ENCODE peak calls at places on chromosome 4, in four cellular contexts. One of them, this sample, is unnamed. For H3K9me3, the result is how much of the 10 kb centered on the place peaks cover.

GRCh38 chr4:168562021-168562691 is 65.3 kb downstream of the PALLD start:
- DNase-seq in ovary: no peak
- DNase-seq in lower lobe of right lung: no peak
- DNase-seq in tibial artery: no peak
- DNase-seq in this sample: no peak

GRCh38 chr4:14180983-14181601 is 553.6 kb upstream of the BOD1L1 start:
- DNase-seq in ovary: no peak
- DNase-seq in lower lobe of right lung: no peak
- DNase-seq in tibial artery: no peak
- DNase-seq in this sample: no peak

GRCh38 chr4:73844806-73845205 is 8.3 kb upstream of the PF4V1 start:
- DNase-seq in ovary: no peak
- DNase-seq in lower lobe of right lung: no peak
- DNase-seq in tibial artery: no peak
- DNase-seq in this sample: no peak

GRCh38 chr4:41963105-41963504 is 18.5 kb upstream of the DCAF4L1 start:
- DNase-seq in ovary: no peak
- DNase-seq in lower lobe of right lung: no peak
- DNase-seq in tibial artery: no peak
- DNase-seq in this sample: no peak

GRCh38 chr4:163486321-163486720 is 8.2 kb upstream of the TMA16 start:
- DNase-seq in ovary: no peak
- DNase-seq in lower lobe of right lung: no peak
- DNase-seq in tibial artery: no peak
- DNase-seq in this sample: no peak

GRCh38 chr4:88320174-88320779 is 35.9 kb upstream of the PPM1K start:
- DNase-seq in ovary: no peak
- DNase-seq in lower lobe of right lung: no peak
- DNase-seq in tibial artery: no peak
- DNase-seq in this sample: no peak

GRCh38 chr4:89303177-89303576 is 4.4 kb downstream of the GPRIN3 start:
- DNase-seq in ovary: no peak
- DNase-seq in lower lobe of right lung: peak
- DNase-seq in tibial artery: no peak
- DNase-seq in this sample: peak

GRCh38 chr4:77372375-77372774 is 215.4 kb downstream of the CCNG2 start:
- DNase-seq in ovary: no peak
- DNase-seq in lower lobe of right lung: no peak
- DNase-seq in tibial artery: no peak
- DNase-seq in this sample: no peak

GRCh38 chr4:18234108-18234507 is 212.6 kb upstream of the LCORL start:
- DNase-seq in ovary: no peak
- DNase-seq in lower lobe of right lung: no peak
- DNase-seq in tibial artery: no peak
- DNase-seq in this sample: no peak

GRCh38 chr4:2792396-2792710 is 532 bp upstream of the SH3BP2 start:
- DNase-seq in ovary: no peak
- DNase-seq in lower lobe of right lung: no peak
- DNase-seq in tibial artery: no peak
- DNase-seq in this sample: no peak

GRCh38 chr4:122668241-122668640 is 47.4 kb upstream of the IL21 start:
- DNase-seq in ovary: no peak
- DNase-seq in lower lobe of right lung: no peak
- DNase-seq in tibial artery: no peak
- DNase-seq in this sample: no peak

GRCh38 chr4:839675-840443 is 13.9 kb upstream of the CPLX1 start:
- DNase-seq in ovary: no peak
- DNase-seq in lower lobe of right lung: peak
- DNase-seq in tibial artery: no peak
- DNase-seq in this sample: no peak

GRCh38 chr4:48904101-48904500 is 2.5 kb downstream of the OCIAD2 start:
- DNase-seq in ovary: no peak
- DNase-seq in lower lobe of right lung: no peak
- DNase-seq in tibial artery: no peak
- DNase-seq in this sample: no peak

GRCh38 chr4:138218976-138219375 is 23.2 kb downstream of the SLC7A11 start:
- DNase-seq in ovary: no peak
- DNase-seq in lower lobe of right lung: no peak
- DNase-seq in tibial artery: no peak
- DNase-seq in this sample: no peak

GRCh38 chr4:153177841-153178240 is 26.4 kb upstream of the TRIM2 start:
- DNase-seq in ovary: no peak
- DNase-seq in lower lobe of right lung: no peak
- DNase-seq in tibial artery: no peak
- DNase-seq in this sample: no peak

GRCh38 chr4:128859887-128860774 is 50.6 kb downstream of the JADE1 start:
- DNase-seq in ovary: no peak
- DNase-seq in lower lobe of right lung: no peak
- DNase-seq in tibial artery: no peak
- DNase-seq in this sample: no peak

GRCh38 chr4:17327587-17327986 is 184.3 kb downstream of the QDPR start:
- DNase-seq in ovary: no peak
- DNase-seq in lower lobe of right lung: no peak
- DNase-seq in tibial artery: no peak
- DNase-seq in this sample: no peak

GRCh38 chr4:16171831-16172230 is 54.4 kb downstream of the TAPT1 start:
- DNase-seq in ovary: no peak
- DNase-seq in lower lobe of right lung: no peak
- DNase-seq in tibial artery: no peak
- DNase-seq in this sample: no peak

GRCh38 chr4:57501715-57502114 is 391.5 kb upstream of the IGFBP7 start:
- DNase-seq in ovary: no peak
- DNase-seq in lower lobe of right lung: no peak
- DNase-seq in tibial artery: no peak
- DNase-seq in this sample: no peak

GRCh38 chr4:68732653-68733466 is 62.4 kb upstream of the UGT2B15 start:
- DNase-seq in ovary: no peak
- DNase-seq in lower lobe of right lung: no peak
- DNase-seq in tibial artery: no peak
- DNase-seq in this sample: no peak

GRCh38 chr4:71050809-71051208 is 57.4 kb downstream of the DCK start:
- DNase-seq in ovary: no peak
- DNase-seq in lower lobe of right lung: no peak
- DNase-seq in tibial artery: no peak
- DNase-seq in this sample: no peak

GRCh38 chr4:76581276-76581675 is 146.2 kb downstream of the SHROOM3 start:
- DNase-seq in ovary: no peak
- DNase-seq in lower lobe of right lung: no peak
- DNase-seq in tibial artery: no peak
- DNase-seq in this sample: no peak

GRCh38 chr4:83114576-83114975 is at the start of gene PLAC8:
- DNase-seq in ovary: no peak
- DNase-seq in lower lobe of right lung: no peak
- DNase-seq in tibial artery: no peak
- DNase-seq in this sample: no peak

GRCh38 chr4:159049780-159050375 is 53.0 kb upstream of the RAPGEF2 start:
- DNase-seq in ovary: no peak
- DNase-seq in lower lobe of right lung: no peak
- DNase-seq in tibial artery: no peak
- DNase-seq in this sample: no peak

GRCh38 chr4:159055851-159056250 is 47.0 kb upstream of the RAPGEF2 start:
- DNase-seq in ovary: no peak
- DNase-seq in lower lobe of right lung: no peak
- DNase-seq in tibial artery: no peak
- DNase-seq in this sample: no peak

GRCh38 chr4:159051245-159052071 is 51.4 kb upstream of the RAPGEF2 start:
- DNase-seq in ovary: no peak
- DNase-seq in lower lobe of right lung: no peak
- DNase-seq in tibial artery: no peak
- DNase-seq in this sample: no peak

GRCh38 chr4:159048166-159048886 is 54.6 kb upstream of the RAPGEF2 start:
- DNase-seq in ovary: peak
- DNase-seq in lower lobe of right lung: peak
- DNase-seq in tibial artery: peak
- DNase-seq in this sample: no peak

DNA sequence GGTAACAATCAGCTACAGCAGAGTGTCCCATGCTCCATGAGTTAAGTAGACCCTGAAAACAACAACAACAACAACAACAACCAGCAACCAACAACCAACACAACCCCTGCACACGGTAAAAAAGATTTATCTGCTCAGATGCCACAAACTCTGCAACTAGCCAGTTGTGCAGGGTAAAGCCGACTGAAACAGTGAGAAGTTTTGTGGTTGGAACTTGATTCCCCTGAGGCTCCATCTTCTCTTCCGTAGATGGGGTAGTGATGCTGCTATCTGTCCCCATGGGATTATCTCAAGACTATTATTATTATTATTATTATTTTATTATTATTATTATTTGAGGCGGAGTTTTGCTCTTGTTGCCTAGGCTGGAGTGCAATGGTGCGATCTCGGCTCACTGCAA is 50.6 kb upstream of the RAPGEF2 start:
- DNase-seq in ovary: no peak
- DNase-seq in lower lobe of right lung: no peak
- DNase-seq in tibial artery: no peak
- DNase-seq in this sample: no peak
- H3K9me3 ChIP-seq in ovary: under half
- H3K9me3 ChIP-seq in lower lobe of right lung: under half
- H3K9me3 ChIP-seq in tibial artery: under half
- H3K9me3 ChIP-seq in this sample: under half

GRCh38 chr4:167238226-167238625 is 3.9 kb upstream of the SPOCK3 start:
- DNase-seq in ovary: no peak
- DNase-seq in lower lobe of right lung: no peak
- DNase-seq in tibial artery: no peak
- DNase-seq in this sample: no peak

GRCh38 chr4:167234388-167234881 is at the start of gene SPOCK3:
- DNase-seq in ovary: peak
- DNase-seq in lower lobe of right lung: peak
- DNase-seq in tibial artery: no peak
- DNase-seq in this sample: no peak

GRCh38 chr4:167230744-167231143 is 3.5 kb downstream of the SPOCK3 start:
- DNase-seq in ovary: no peak
- DNase-seq in lower lobe of right lung: no peak
- DNase-seq in tibial artery: no peak
- DNase-seq in this sample: no peak

GRCh38 chr4:167232805-167233522 is 1.3 kb downstream of the SPOCK3 start:
- DNase-seq in ovary: no peak
- DNase-seq in lower lobe of right lung: no peak
- DNase-seq in tibial artery: no peak
- DNase-seq in this sample: no peak

GRCh38 chr4:167233523-167234387 is 539 bp downstream of the SPOCK3 start:
- DNase-seq in ovary: peak
- DNase-seq in lower lobe of right lung: no peak
- DNase-seq in tibial artery: no peak
- DNase-seq in this sample: no peak
- TF ChIP-seq CTCF in ovary: no peak
- TF ChIP-seq CTCF in lower lobe of right lung: no peak
- TF ChIP-seq CTCF in tibial artery: no peak
- TF ChIP-seq CTCF in this sample: no peak

GRCh38 chr4:4727536-4727935 is 131.9 kb upstream of the MSX1 start:
- DNase-seq in ovary: no peak
- DNase-seq in lower lobe of right lung: no peak
- DNase-seq in tibial artery: no peak
- DNase-seq in this sample: no peak
- H3K9me3 ChIP-seq in ovary: under half
- H3K9me3 ChIP-seq in lower lobe of right lung: under half
- H3K9me3 ChIP-seq in tibial artery: under half
- H3K9me3 ChIP-seq in this sample: under half

DNA sequence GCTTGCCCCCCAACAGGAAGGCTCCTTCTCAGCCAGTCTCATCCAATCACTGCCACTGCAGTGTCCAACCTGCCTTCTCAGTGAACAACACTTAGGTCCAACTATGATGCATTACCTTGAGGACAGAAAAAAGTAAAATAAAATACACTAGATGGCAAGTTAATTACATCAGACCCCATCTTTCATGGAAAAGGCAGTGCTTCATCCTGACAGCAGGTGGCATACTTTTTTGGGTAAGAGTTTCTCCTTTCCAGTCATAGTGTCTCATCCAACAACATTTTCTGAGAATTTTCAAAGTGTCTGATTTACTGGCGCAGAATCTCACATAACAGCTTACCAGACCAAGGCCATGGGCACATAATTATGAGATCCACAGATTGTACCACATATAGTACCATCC is 1742.8 kb downstream of the PCDH7 start:
- DNase-seq in ovary: no peak
- DNase-seq in lower lobe of right lung: no peak
- DNase-seq in tibial artery: no peak
- DNase-seq in this sample: no peak
- TF ChIP-seq CTCF in ovary: no peak
- TF ChIP-seq CTCF in lower lobe of right lung: peak
- TF ChIP-seq CTCF in tibial artery: no peak
- TF ChIP-seq CTCF in this sample: no peak

GRCh38 chr4:24932831-24933230 is 20.0 kb upstream of the CCDC149 start:
- DNase-seq in ovary: no peak
- DNase-seq in lower lobe of right lung: no peak
- DNase-seq in tibial artery: no peak
- DNase-seq in this sample: no peak

GRCh38 chr4:24928708-24929107 is 15.9 kb upstream of the CCDC149 start:
- DNase-seq in ovary: no peak
- DNase-seq in lower lobe of right lung: no peak
- DNase-seq in tibial artery: no peak
- DNase-seq in this sample: no peak

GRCh38 chr4:24930136-24930535 is 17.3 kb upstream of the CCDC149 start:
- DNase-seq in ovary: no peak
- DNase-seq in lower lobe of right lung: no peak
- DNase-seq in tibial artery: no peak
- DNase-seq in this sample: no peak

GRCh38 chr4:24937176-24937575 is 24.3 kb upstream of the CCDC149 start:
- DNase-seq in ovary: no peak
- DNase-seq in lower lobe of right lung: no peak
- DNase-seq in tibial artery: no peak
- DNase-seq in this sample: no peak

GRCh38 chr4:24933684-24934275 is 20.9 kb upstream of the CCDC149 start:
- DNase-seq in ovary: no peak
- DNase-seq in lower lobe of right lung: no peak
- DNase-seq in tibial artery: no peak
- DNase-seq in this sample: no peak
- H3K9me3 ChIP-seq in ovary: under half
- H3K9me3 ChIP-seq in lower lobe of right lung: under half
- H3K9me3 ChIP-seq in tibial artery: under half
- H3K9me3 ChIP-seq in this sample: under half

This sample was measured in CD4-positive, alpha-beta T cell.